ENCODE peak calls at places on chromosomes 12 and 14, in seven cellular contexts. P, L, J, U, X, Y and F are unnamed samples.

GRCh38 chr14:45998554-45998953 is 653.0 kb downstream of the RPL10L start:
- DNase-seq in X (no peak), Y (no peak), U (no peak), L (no peak), P (no peak), J (no peak), F (no peak)

GRCh38 chr12:110107369-110108281 is 16.5 kb upstream of the IFT81 start:
- DNase-seq in L (peak; percentile 79), P (peak; percentile 40), U (peak; percentile 95), J (peak; percentile 92), X (peak; percentile 73), Y (no peak), F (peak; percentile 96)

GRCh38 chr14:56129092-56129491 is 10.9 kb downstream of the PELI2 start:
- DNase-seq in Y (no peak), J (no peak), L (no peak), X (no peak), P (no peak), U (no peak), F (no peak)

GRCh38 chr14:22536853-22537338 is 52.1 kb downstream of the DAD1 start:
- DNase-seq in U (peak; percentile 95), J (peak; percentile 95), Y (no peak), L (peak; percentile 98), P (peak; percentile 58), X (no peak), F (peak; percentile 98)

GRCh38 chr12:8045952-8046944 is 13.7 kb downstream of the FOXJ2 start:
- DNase-seq in Y (no peak), L (peak; percentile 81), X (peak; percentile 52), J (peak; percentile 89), U (peak; percentile 88), P (peak; percentile 69), F (peak; percentile 76)

GRCh38 chr12:26274441-26275312 is 79.3 kb downstream of the SSPN start:
- DNase-seq in L (peak; percentile 98), Y (peak; percentile 96), J (peak; percentile 99), U (peak; percentile 99), X (peak; percentile 96), P (peak; percentile 87), F (peak; percentile 99)

GRCh38 chr12:50537538-50537919 is 32.7 kb downstream of the DIP2B start:
- DNase-seq in P (no peak), U (no peak), Y (no peak), L (no peak), J (no peak), X (no peak), F (peak; percentile 50)

GRCh38 chr14:50334211-50334610 is 22.1 kb downstream of the DMAC2L start:
- DNase-seq in Y (peak; percentile 10), J (no peak), U (no peak), L (no peak), P (no peak), X (no peak), F (no peak)

GRCh38 chr12:110940933-110941332 is 20.6 kb upstream of the MYL2 start:
- DNase-seq in X (no peak), L (no peak), P (no peak), J (no peak), Y (no peak), U (no peak), F (no peak)

GRCh38 chr12:94379479-94380113 is 80.1 kb downstream of the CEP83 start:
- DNase-seq in X (peak; percentile 6), L (no peak), P (no peak), J (no peak), Y (no peak), U (no peak), F (no peak)

GRCh38 chr12:53069621-53070410 is 9.4 kb downstream of the SPRYD3 start:
- DNase-seq in J (no peak), P (no peak), Y (peak; percentile 93), X (no peak), U (no peak), L (no peak), F (no peak)

GRCh38 chr12:3317481-3317815 is 173.6 kb upstream of the PRMT8 start:
- DNase-seq in J (no peak), U (no peak), Y (no peak), L (no peak), X (no peak), P (no peak), F (no peak)

GRCh38 chr12:132505105-132505851 is 15.3 kb downstream of the FBRSL1 start:
- DNase-seq in X (no peak), U (no peak), P (no peak), L (no peak), Y (no peak), J (no peak), F (no peak)

GRCh38 chr12:110582286-110583136 is 607 bp downstream of the PPTC7 start:
- DNase-seq in Y (no peak), X (no peak), P (peak; percentile 55), J (peak; percentile 36), U (peak; percentile 43), L (peak; percentile 70), F (peak; percentile 73)

GRCh38 chr14:104246401-104247335 is 108.3 kb downstream of the KIF26A start:
- DNase-seq in P (no peak), J (no peak), Y (no peak), U (no peak), L (no peak), X (no peak), F (no peak)

GRCh38 chr12:128077211-128077916 is 189.6 kb upstream of the TMEM132C start:
- DNase-seq in X (no peak), Y (no peak), L (no peak), J (no peak), U (no peak), P (no peak), F (no peak)

GRCh38 chr14:105851716-105852377 is 325.5 kb downstream of the TMEM121 start:
- DNase-seq in U (no peak), L (no peak), Y (no peak), P (no peak), J (no peak), X (no peak), F (no peak)

GRCh38 chr14:66087231-66087630 is 398.9 kb upstream of the CCDC196 start:
- DNase-seq in P (no peak), U (peak; percentile 43), J (peak; percentile 38), L (no peak), X (no peak), Y (no peak), F (peak; percentile 34)

GRCh38 chr14:66092748-66093147 is 393.4 kb upstream of the CCDC196 start:
- DNase-seq in J (no peak), L (no peak), X (no peak), P (no peak), Y (no peak), U (no peak), F (no peak)

GRCh38 chr14:66085224-66085623 is 400.9 kb upstream of the CCDC196 start:
- DNase-seq in Y (no peak), U (no peak), X (no peak), L (no peak), P (no peak), J (no peak), F (no peak)

GRCh38 chr14:66085662-66086061 is 400.5 kb upstream of the CCDC196 start:
- DNase-seq in P (no peak), J (no peak), X (no peak), L (no peak), U (no peak), Y (no peak), F (no peak)

DNA sequence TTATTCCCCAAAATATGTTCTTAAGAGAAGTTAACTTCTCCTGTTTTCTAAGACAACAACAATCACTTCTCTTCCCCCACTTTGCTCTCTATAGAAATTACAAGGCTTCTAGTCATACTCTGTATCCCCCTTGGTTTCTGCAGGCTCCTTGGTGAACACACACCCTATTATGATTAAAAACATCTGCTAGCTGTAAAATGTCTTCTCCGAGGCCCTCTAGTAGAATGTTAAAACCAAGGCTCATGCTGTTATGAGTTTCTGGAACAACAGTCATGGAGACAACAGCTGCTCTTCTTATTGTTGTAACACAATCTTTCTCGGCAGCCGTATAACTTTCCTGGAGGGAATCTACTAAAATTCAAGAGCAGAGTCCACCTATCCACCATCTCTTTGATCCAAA is 397.5 kb upstream of the CCDC196 start:
- DNase-seq in U (no peak), X (no peak), P (no peak), Y (no peak), J (no peak), L (no peak), F (no peak)
- H3K4me3 ChIP-seq in U (no peak overlapping the region), X (no peak overlapping the region), P (no peak overlapping the region), Y (no peak overlapping the region), J (no peak overlapping the region), L (no peak overlapping the region), F (no peak overlapping the region)

DNA sequence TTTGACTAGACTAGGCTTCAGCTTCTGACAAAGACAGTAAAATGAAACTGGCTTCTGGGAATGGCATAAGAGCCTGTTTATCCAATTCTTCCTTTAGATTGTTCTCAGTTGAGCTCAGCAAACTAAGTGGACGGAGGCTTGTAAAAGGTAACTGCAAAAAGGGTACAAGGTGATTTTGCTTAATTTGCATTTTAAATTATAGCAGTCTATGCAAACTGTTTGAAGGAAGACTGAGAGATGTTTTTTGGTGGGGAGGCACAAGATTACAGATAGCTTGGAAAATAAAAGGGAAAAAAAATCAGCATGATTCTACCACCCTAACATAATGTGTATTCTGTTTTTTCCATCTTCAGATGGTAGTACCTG is 5.0 kb downstream of the SUSD6 start:
- DNase-seq in Y (no peak), U (no peak), P (no peak), J (no peak), X (no peak), L (no peak), F (no peak)
- H3K4me3 ChIP-seq in Y (peak overlapping the region; percentile 37), U (no peak overlapping the region), P (no peak overlapping the region), J (peak overlapping the region; percentile 96), X (no peak overlapping the region), L (no peak overlapping the region), F (peak overlapping the region; percentile 28)

DNA sequence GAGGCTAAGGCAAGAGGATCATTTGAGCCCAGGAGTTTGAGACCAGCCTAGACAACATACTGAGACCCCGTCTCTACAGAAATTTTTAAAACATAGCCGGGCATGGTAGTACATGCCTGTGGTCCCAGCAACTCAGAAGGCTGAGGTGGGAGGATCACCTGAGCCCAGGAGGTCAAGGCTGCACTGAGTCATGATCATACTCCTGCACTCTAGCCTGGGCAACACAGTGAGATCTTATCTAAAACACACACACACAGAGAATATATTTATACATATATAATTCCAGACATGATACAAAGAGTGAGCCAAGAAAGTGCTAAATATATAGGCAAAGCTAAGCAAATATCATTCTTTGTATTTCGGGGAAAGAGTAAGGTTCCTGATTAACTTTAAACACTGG is 9.4 kb downstream of the ZFC3H1 start:
- DNase-seq in U (no peak), P (no peak), L (no peak), J (no peak), Y (no peak), X (peak; percentile 50), F (no peak)
- H3K4me3 ChIP-seq in U (no peak overlapping the region), P (no peak overlapping the region), L (no peak overlapping the region), J (no peak overlapping the region), Y (no peak overlapping the region), X (no peak overlapping the region), F (no peak overlapping the region)

GRCh38 chr12:60259241-60259640 is 663.4 kb downstream of the SLC16A7 start:
- DNase-seq in J (no peak), U (no peak), L (no peak), P (no peak), Y (no peak), X (no peak), F (no peak)

GRCh38 chr12:60265741-60266140 is 669.9 kb downstream of the SLC16A7 start:
- DNase-seq in L (no peak), J (no peak), U (no peak), P (no peak), Y (no peak), X (no peak), F (no peak)

GRCh38 chr12:60263146-60263545 is 667.3 kb downstream of the SLC16A7 start:
- DNase-seq in Y (no peak), P (no peak), U (no peak), J (no peak), L (no peak), X (no peak), F (no peak)

GRCh38 chr12:60264094-60264493 is 668.3 kb downstream of the SLC16A7 start:
- DNase-seq in U (no peak), Y (no peak), J (no peak), L (no peak), X (no peak), P (no peak), F (no peak)

GRCh38 chr12:60262378-60262777 is 666.5 kb downstream of the SLC16A7 start:
- DNase-seq in Y (no peak), X (no peak), J (no peak), U (no peak), L (peak; percentile 8), P (no peak), F (no peak)
- H3K4me3 ChIP-seq in Y (no peak overlapping the region), X (no peak overlapping the region), J (no peak overlapping the region), U (no peak overlapping the region), L (no peak overlapping the region), P (no peak overlapping the region), F (no peak overlapping the region)